ENCODE peak calls at places on chromosomes 6 and 20, in seven cellular contexts. F is omental fat pad; P is CD4-positive, alpha-beta memory T cell; U is upper lobe of left lung; J is LHCN-M2; X is anterior cingulate cortex; S is T-helper 2 cell. M is an unnamed sample.

GRCh38 chr6:164436976-164437375 is 872.4 kb downstream of the C6orf118 start:
- DNase-seq in F (no peak), P (no peak), U (no peak), J (no peak), X (no peak), S (no peak), M (no peak)

GRCh38 chr20:40776702-40777457 is 87.8 kb upstream of the MAFB start:
- DNase-seq in F (no peak), P (no peak), U (no peak), J (no peak), X (no peak), S (no peak), M (no peak)

GRCh38 chr6:123770247-123770949 is 33.3 kb upstream of the NKAIN2 start:
- DNase-seq in F (no peak), P (no peak), U (no peak), J (no peak), X (no peak), S (no peak), M (no peak)

GRCh38 chr6:99426454-99426762 is 1.3 kb upstream of the PNISR start:
- DNase-seq in F (no peak), P (no peak), U (no peak), J (no peak), X (no peak), S (no peak), M (no peak)

GRCh38 chr6:160882741-160883340 is 108.7 kb upstream of the MAP3K4 start:
- DNase-seq in F (no peak), P (no peak), U (no peak), J (peak; percentile 36), X (no peak), S (no peak), M (peak; percentile 4)

GRCh38 chr6:162055365-162055764 is 672.2 kb downstream of the PRKN start:
- DNase-seq in F (no peak), P (no peak), U (peak; percentile 3), J (no peak), X (no peak), S (no peak), M (no peak)

GRCh38 chr6:135819665-135820064 is 31.8 kb upstream of the PDE7B start:
- DNase-seq in F (no peak), P (no peak), U (no peak), J (no peak), X (no peak), S (no peak), M (no peak)

GRCh38 chr6:7098974-7099373 is 8.8 kb upstream of the RREB1 start:
- DNase-seq in F (no peak), P (no peak), U (no peak), J (no peak), X (no peak), S (no peak), M (no peak)

GRCh38 chr6:39543117-39543516 is 182.1 kb downstream of the KIF6 start:
- DNase-seq in F (no peak), P (no peak), U (no peak), J (no peak), X (no peak), S (no peak), M (no peak)

GRCh38 chr6:562052-562676 is 94.7 kb downstream of the HUS1B start:
- DNase-seq in F (no peak), P (no peak), U (peak; percentile 51), J (no peak), X (no peak), S (no peak), M (no peak)

GRCh38 chr6:163383912-163384311 is 30.6 kb upstream of the QKI start:
- DNase-seq in F (no peak), P (no peak), U (no peak), J (peak; percentile 19), X (no peak), S (no peak), M (no peak)

GRCh38 chr6:105326216-105326615 is 76.7 kb downstream of the PREP start:
- DNase-seq in F (no peak), P (no peak), U (no peak), J (peak; percentile 93), X (no peak), S (no peak), M (no peak)

GRCh38 chr6:142756215-142756630 is 188.8 kb downstream of the HIVEP2 start:
- DNase-seq in F (no peak), P (no peak), U (no peak), J (peak; percentile 70), X (no peak), S (no peak), M (no peak)

GRCh38 chr20:645318-646106 is 7.5 kb downstream of the SRXN1 start:
- DNase-seq in F (no peak), P (peak; percentile 63), U (peak; percentile 92), J (peak; percentile 34), X (peak; percentile 58), S (peak; percentile 48), M (no peak)

GRCh38 chr6:130134594-130134993 is 88.2 kb downstream of the SAMD3 start:
- DNase-seq in F (no peak), P (no peak), U (no peak), J (no peak), X (no peak), S (no peak), M (peak; percentile 26)

GRCh38 chr6:142696689-142697088 is 248.3 kb downstream of the HIVEP2 start:
- DNase-seq in F (no peak), P (no peak), U (peak; percentile 10), J (peak; percentile 82), X (no peak), S (no peak), M (no peak)

GRCh38 chr6:170188571-170189001 is 102.3 kb downstream of the DLL1 start:
- DNase-seq in F (no peak), P (no peak), U (no peak), J (no peak), X (no peak), S (no peak), M (no peak)

GRCh38 chr20:49391404-49392245 is 90.8 kb downstream of the KCNB1 start:
- DNase-seq in F (no peak), P (no peak), U (no peak), J (no peak), X (no peak), S (no peak), M (no peak)

GRCh38 chr6:34276881-34277762 is 28.3 kb upstream of the SMIM29 start:
- DNase-seq in F (no peak), P (no peak), U (no peak), J (no peak), X (no peak), S (no peak), M (no peak)

GRCh38 chr6:18244251-18244650 is 20.1 kb downstream of the DEK start:
- DNase-seq in F (no peak), P (no peak), U (no peak), J (no peak), X (no peak), S (no peak), M (no peak)

GRCh38 chr20:40446868-40447267 is 242.2 kb downstream of the MAFB start:
- DNase-seq in F (no peak), P (no peak), U (no peak), J (no peak), X (no peak), S (no peak), M (no peak)

GRCh38 chr6:100472674-100473073 is 8.0 kb upstream of the SIM1 start:
- DNase-seq in F (no peak), P (no peak), U (no peak), J (peak; percentile 54), X (no peak), S (no peak), M (no peak)

GRCh38 chr6:54282186-54282585 is 26.1 kb upstream of the TINAG start:
- DNase-seq in F (no peak), P (no peak), U (no peak), J (peak; percentile 85), X (no peak), S (no peak), M (no peak)

GRCh38 chr6:148868314-148868713 is 121.5 kb downstream of the UST start:
- DNase-seq in F (no peak), P (no peak), U (no peak), J (peak; percentile 75), X (no peak), S (no peak), M (no peak)

GRCh38 chr6:56683882-56684281 is 41.2 kb upstream of the DST start:
- DNase-seq in F (no peak), P (no peak), U (no peak), J (peak; percentile 93), X (no peak), S (no peak), M (no peak)

GRCh38 chr6:1617466-1618304 is 8.0 kb downstream of the FOXC1 start:
- DNase-seq in F (no peak), P (no peak), U (no peak), J (no peak), X (no peak), S (no peak), M (no peak)

GRCh38 chr6:29201966-29202365 is 31.3 kb downstream of the OR2J2 start:
- DNase-seq in F (no peak), P (no peak), U (no peak), J (no peak), X (no peak), S (no peak), M (no peak)

GRCh38 chr6:41306187-41306854 is 19.8 kb upstream of the TREM1 start:
- DNase-seq in F (no peak), P (peak; percentile 37), U (no peak), J (peak; percentile 14), X (no peak), S (no peak), M (peak; percentile 44)

GRCh38 chr6:43687437-43688347 is at the start of gene MRPS18A:
- DNase-seq in F (peak; percentile 68), P (peak; percentile 79), U (peak; percentile 94), J (peak; percentile 83), X (peak; percentile 76), S (peak; percentile 68), M (peak; percentile 75)

GRCh38 chr20:30594112-30594511 is 663.4 kb upstream of the DEFB115 start:
- DNase-seq in F (no peak), P (no peak), U (peak; percentile 61), J (no peak), X (no peak), S (no peak), M (no peak)

GRCh38 chr20:7090001-7090400 is 322.5 kb downstream of the BMP2 start:
- DNase-seq in F (no peak), P (no peak), U (no peak), J (no peak), X (no peak), S (no peak), M (no peak)

GRCh38 chr6:168007592-168008338 is 10.3 kb downstream of the KIF25 start:
- DNase-seq in F (no peak), P (no peak), U (no peak), J (peak; percentile 99), X (no peak), S (no peak), M (no peak)

GRCh38 chr6:165484178-165484889 is 174.9 kb upstream of the C6orf118 start:
- DNase-seq in F (no peak), P (no peak), U (peak; percentile 34), J (no peak), X (no peak), S (no peak), M (no peak)

GRCh38 chr6:28589234-28589951 is 63.7 kb downstream of the GPX5 start:
- DNase-seq in F (no peak), P (peak; percentile 33), U (no peak), J (peak; percentile 94), X (no peak), S (no peak), M (peak; percentile 44)

GRCh38 chr6:133985970-133986369 is 32.9 kb downstream of the TBPL1 start:
- DNase-seq in F (no peak), P (no peak), U (no peak), J (no peak), X (no peak), S (no peak), M (no peak)

GRCh38 chr6:168092541-168092940 is 13.5 kb upstream of the FRMD1 start:
- DNase-seq in F (no peak), P (no peak), U (no peak), J (no peak), X (no peak), S (no peak), M (no peak)

GRCh38 chr20:44425923-44426322 is 49.8 kb upstream of the TTPAL start:
- DNase-seq in F (no peak), P (no peak), U (no peak), J (no peak), X (no peak), S (no peak), M (no peak)

GRCh38 chr6:74166849-74167248 is 470.8 kb downstream of the CD109 start:
- DNase-seq in F (no peak), P (no peak), U (no peak), J (no peak), X (no peak), S (no peak), M (no peak)

M was measured in pons.